ENCODE peak calls at places on chromosomes 4 and X, in six cellular contexts. Z is SK-N-SH; M is HCT116; L is naive thymus-derived CD4-positive, alpha-beta T cell; Q is fibroblast of pulmonary artery; A is AG09309. K is an unnamed sample.

GRCh38 chrX:117989512-117989911 is 127.1 kb downstream of the KLHL13 start:
- DNase-seq in L (no peak), Q (no peak), A (no peak), Z (no peak), M (no peak), K (no peak)

GRCh38 chr4:114282937-114283336 is 303.5 kb upstream of the ARSJ start:
- DNase-seq in M (no peak), Z (no peak), Q (no peak), L (no peak), A (no peak), K (no peak)

GRCh38 chr4:37976991-37977470 is 16.8 kb downstream of the PTTG2 start:
- DNase-seq in Z (peak; percentile 93), A (no peak), L (peak; percentile 76), Q (peak; percentile 72), M (peak; percentile 24), K (peak; percentile 65)

GRCh38 chr4:32010221-32010620 is 1290.1 kb downstream of the PCDH7 start:
- DNase-seq in L (no peak), Q (no peak), M (no peak), Z (no peak), A (no peak), K (no peak)

GRCh38 chrX:465418-465817 is 78.7 kb upstream of the PPP2R3B start:
- DNase-seq in A (no peak), Q (no peak), L (no peak), M (no peak), Z (no peak), K (no peak)

GRCh38 chrX:74426615-74427014 is 5.3 kb downstream of the SLC16A2 start:
- DNase-seq in Z (no peak), A (no peak), L (no peak), M (no peak), Q (no peak), K (no peak)

GRCh38 chrX:14026121-14026520 is 3.6 kb downstream of the GEMIN8 start:
- DNase-seq in Q (no peak), Z (no peak), M (no peak), A (no peak), L (no peak), K (no peak)

GRCh38 chr4:164779811-164780216 is 25.9 kb downstream of the SMIM31 start:
- DNase-seq in A (peak; percentile 37), L (peak; percentile 15), Q (peak; percentile 64), M (peak; percentile 41), Z (peak; percentile 42), K (peak; percentile 46)

GRCh38 chr4:90234916-90235547 is 107.8 kb downstream of the CCSER1 start:
- DNase-seq in Q (no peak), Z (peak; percentile 69), M (no peak), A (no peak), L (no peak), K (no peak)

GRCh38 chrX:96713303-96713702 is 28.7 kb downstream of the DIAPH2 start:
- DNase-seq in A (no peak), Q (no peak), M (no peak), Z (no peak), L (no peak), K (no peak)

GRCh38 chrX:102651242-102651967 is at the start of gene GPRASP1:
- DNase-seq in A (no peak), L (peak; percentile 76), Q (peak; percentile 21), M (no peak), Z (peak; percentile 72), K (peak; percentile 20)

GRCh38 chr4:2049381-2049780 is 9.7 kb upstream of the NAT8L start:
- DNase-seq in Z (no peak), L (no peak), Q (no peak), A (no peak), M (no peak), K (no peak)

GRCh38 chr4:83828601-83829000 is 292.7 kb downstream of the GPAT3 start:
- DNase-seq in Z (no peak), Q (no peak), A (no peak), L (no peak), M (no peak), K (peak; percentile 16)

GRCh38 chr4:15754323-15754722 is 23.8 kb upstream of the CD38 start:
- DNase-seq in M (no peak), L (peak; percentile 55), Z (no peak), A (no peak), Q (peak; percentile 48), K (peak; percentile 58)

DNA sequence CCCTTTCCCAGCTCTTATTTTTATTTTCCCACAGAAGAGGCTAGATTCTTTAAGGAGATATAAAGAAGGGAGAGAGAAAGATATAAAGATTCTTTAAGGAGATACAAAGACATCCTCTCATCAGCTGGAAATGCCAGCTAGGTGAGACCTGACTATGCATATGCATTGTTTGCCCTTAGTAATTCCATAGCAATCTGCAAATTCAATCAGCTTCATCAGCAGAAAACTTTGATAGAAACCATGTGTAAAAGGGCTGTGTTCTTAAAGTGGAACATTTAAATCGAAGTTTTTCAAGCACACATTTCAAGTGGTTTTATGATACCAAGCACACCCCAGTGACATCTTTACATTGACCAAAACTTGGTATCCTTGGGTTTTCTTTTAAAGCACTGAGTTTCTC is 24.1 kb downstream of the FHL1 start:
- DNase-seq in M (no peak), Z (no peak), L (no peak), A (no peak), Q (no peak), K (no peak)
- H3K4me3 ChIP-seq in M (no peak overlapping the region), Z (no peak overlapping the region), L (no peak overlapping the region), A (no peak overlapping the region), Q (no peak overlapping the region), K (no peak overlapping the region)

DNA sequence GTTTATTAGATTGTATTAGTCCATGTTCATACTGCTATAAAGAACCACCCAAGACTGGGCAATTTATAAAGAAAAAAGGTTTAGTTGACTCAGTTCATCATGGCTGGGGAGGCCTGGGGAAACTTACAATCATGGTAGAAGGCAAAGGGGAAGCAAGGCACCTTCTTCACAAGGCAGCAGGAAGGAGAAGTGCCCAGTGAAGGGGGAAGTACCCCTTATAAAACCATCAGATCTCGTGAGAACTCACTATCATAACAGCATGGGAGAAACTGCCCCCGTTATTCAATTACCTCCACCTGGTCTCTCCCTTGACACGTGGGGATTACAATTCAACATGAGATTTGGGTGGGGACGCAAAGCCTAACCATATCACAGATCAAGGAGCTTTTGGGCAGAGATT is 8.1 kb upstream of the HSD17B13 start:
- DNase-seq in M (no peak), Q (no peak), L (no peak), Z (no peak), A (no peak), K (no peak)
- H3K4me3 ChIP-seq in M (no peak overlapping the region), Q (no peak overlapping the region), L (no peak overlapping the region), Z (no peak overlapping the region), A (no peak overlapping the region), K (no peak overlapping the region)

DNA sequence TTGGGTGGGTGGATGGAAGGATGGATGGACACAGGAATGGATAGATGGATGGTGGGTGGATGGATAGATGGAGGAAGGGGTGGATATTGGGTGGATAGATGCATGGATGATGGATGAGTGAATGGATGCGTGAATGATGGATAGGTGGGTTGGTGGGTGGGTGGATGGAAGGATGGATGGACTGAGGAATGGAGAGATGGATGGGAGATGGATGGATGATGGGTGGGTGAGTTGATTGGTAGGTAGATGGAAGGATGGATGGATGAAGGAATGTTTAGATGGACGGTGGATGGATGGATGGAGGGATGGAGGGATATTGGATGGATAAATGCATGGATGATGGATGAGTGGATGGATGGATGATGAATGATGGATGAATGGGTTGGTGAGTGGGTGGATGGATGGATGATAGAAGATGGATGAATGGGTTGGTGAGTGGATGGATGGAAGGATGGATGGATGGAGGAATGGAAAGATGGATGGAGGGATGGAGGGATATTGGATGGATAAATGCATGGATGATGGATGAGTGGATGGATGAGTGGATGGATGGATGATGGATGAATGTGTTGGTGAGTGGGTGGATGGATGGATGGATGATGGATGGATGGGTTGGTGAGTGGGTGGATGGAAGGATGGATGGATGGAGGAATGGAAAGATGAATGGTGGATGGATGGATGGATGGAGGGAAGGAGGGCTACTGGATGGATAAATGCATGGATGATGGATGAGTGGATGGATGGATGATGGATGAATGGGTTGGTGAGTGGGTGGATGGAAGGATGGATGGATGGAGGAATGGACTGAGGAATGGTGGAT is 50.4 kb upstream of the GRPEL1 start:
- DNase-seq in M (no peak), Z (no peak), Q (no peak), L (no peak), A (no peak), K (no peak)
- H3K4me3 ChIP-seq in M (no peak overlapping the region), Z (no peak overlapping the region), Q (no peak overlapping the region), L (no peak overlapping the region), A (no peak overlapping the region), K (no peak overlapping the region)

GRCh38 chrX:10159069-10159468 is 2.3 kb downstream of the CLCN4 start:
- DNase-seq in M (no peak), L (no peak), Q (no peak), A (no peak), Z (peak; percentile 39), K (no peak)
- H3K4me3 ChIP-seq in M (no peak overlapping the region), L (no peak overlapping the region), Q (no peak overlapping the region), A (no peak overlapping the region), Z (peak overlapping the region; percentile 51), K (no peak overlapping the region)

DNA sequence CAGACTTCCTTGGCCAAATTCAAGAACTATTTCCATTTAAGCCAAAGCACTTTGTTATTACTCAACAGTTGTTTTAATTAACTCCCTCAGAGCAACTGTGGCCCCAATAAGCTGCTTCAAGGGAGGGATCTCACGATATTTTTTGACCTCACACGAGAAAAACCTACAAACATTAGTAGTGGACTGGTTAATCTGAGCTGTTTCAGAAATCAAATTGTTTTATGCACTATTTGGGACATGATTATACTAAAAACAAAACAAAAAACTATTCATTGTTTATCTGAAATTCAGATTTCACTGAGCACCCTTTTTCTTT is 74.3 kb downstream of the DCHS2 start:
- DNase-seq in Z (no peak), L (no peak), Q (no peak), M (no peak), A (no peak), K (no peak)
- H3K4me3 ChIP-seq in Z (no peak overlapping the region), L (no peak overlapping the region), Q (peak overlapping the region; percentile 58), M (peak overlapping the region; percentile 51), A (no peak overlapping the region), K (no peak overlapping the region)

K was measured in astrocyte of the spinal cord.